ENCODE peak calls at places on chromosomes 5 and 9, in eight cellular contexts. S is HEK293T, B is keratinocyte, X is AG09309, E is anterior cingulate cortex, T is WTC11, V is SW480, K is thyroid gland. I is an unnamed sample.
A peak's percentile ranks its signal among the peaks of the same experiment; 100 is the strongest.

GRCh38 chr9:124574534-124574933 is 67.3 kb upstream of the NR5A1 start:
- DNase-seq in V (peak; percentile 13), B (no peak), T (no peak), E (no peak), S (no peak), K (no peak), X (no peak), I (no peak)

GRCh38 chr5:134510970-134511795 is 14.3 kb upstream of the JADE2 start:
- DNase-seq in K (no peak), E (no peak), X (no peak), B (no peak), T (peak; percentile 44), S (no peak), V (peak; percentile 93), I (peak; percentile 58)

GRCh38 chr9:87250205-87250604 is 247.5 kb upstream of the DAPK1 start:
- DNase-seq in E (no peak), T (no peak), V (no peak), X (no peak), S (no peak), B (no peak), K (no peak), I (no peak)

GRCh38 chr5:68482199-68482598 is 266.6 kb downstream of the PIK3R1 start:
- DNase-seq in S (no peak), B (no peak), T (no peak), E (peak; percentile 43), X (no peak), V (no peak), K (no peak), I (no peak)

GRCh38 chr5:23820764-23821471 is 313.5 kb downstream of the PRDM9 start:
- DNase-seq in K (no peak), B (no peak), E (no peak), T (no peak), S (peak; percentile 16), V (peak; percentile 64), X (no peak), I (no peak)

GRCh38 chr5:170597876-170598275 is 94.1 kb downstream of the KCNIP1 start:
- DNase-seq in T (no peak), S (no peak), X (no peak), E (peak; percentile 68), V (no peak), K (no peak), B (no peak), I (peak; percentile 40)

GRCh38 chr5:109692852-109693251 is 3.1 kb downstream of the MAN2A1 start:
- DNase-seq in E (no peak), V (no peak), X (no peak), S (no peak), B (no peak), K (no peak), T (no peak), I (no peak)

GRCh38 chr5:149018909-149019443 is 43.9 kb downstream of the SH3TC2 start:
- DNase-seq in K (no peak), X (peak; percentile 47), S (no peak), E (no peak), B (no peak), V (no peak), T (no peak), I (no peak)

GRCh38 chr9:95726756-95727155 is 148.7 kb upstream of the ERCC6L2 start:
- DNase-seq in K (no peak), E (no peak), V (peak; percentile 58), S (peak; percentile 57), T (no peak), X (peak; percentile 21), B (no peak), I (peak; percentile 57)

GRCh38 chr5:108481355-108481931 is 99.5 kb upstream of the FBXL17 start:
- DNase-seq in T (no peak), E (no peak), X (peak; percentile 3), S (peak; percentile 39), B (no peak), V (peak; percentile 64), K (no peak), I (peak; percentile 26)

GRCh38 chr5:61702784-61703183 is 370.7 kb downstream of the ZSWIM6 start:
- DNase-seq in B (no peak), S (no peak), V (no peak), E (no peak), T (no peak), K (no peak), X (no peak), I (no peak)

GRCh38 chr9:136644343-136644592 is 18.4 kb upstream of the EGFL7 start:
- DNase-seq in V (no peak), B (no peak), E (no peak), K (peak; percentile 95), S (no peak), T (no peak), X (no peak), I (peak; percentile 82)

GRCh38 chr9:112867275-112867991 is 23.2 kb downstream of the SLC46A2 start:
- DNase-seq in E (no peak), V (peak; percentile 18), K (no peak), X (no peak), B (peak; percentile 69), S (no peak), T (peak; percentile 17), I (no peak)

GRCh38 chr5:56172225-56172624 is 60.9 kb downstream of the ANKRD55 start:
- DNase-seq in V (no peak), T (no peak), S (no peak), X (peak; percentile 79), E (no peak), B (no peak), K (no peak), I (peak; percentile 33)

GRCh38 chr5:169803077-169803981 is 166.3 kb downstream of the DOCK2 start:
- DNase-seq in K (no peak), B (no peak), T (no peak), E (no peak), S (no peak), X (peak; percentile 97), V (no peak), I (no peak)

GRCh38 chr5:91651704-91652103 is 268.6 kb upstream of the ARRDC3 start:
- DNase-seq in B (no peak), E (no peak), X (no peak), S (no peak), T (no peak), V (no peak), K (peak; percentile 8), I (no peak)

GRCh38 chr5:129163979-129164378 is 69.4 kb downstream of the ISOC1 start:
- DNase-seq in S (no peak), V (no peak), E (no peak), B (no peak), X (no peak), K (no peak), T (no peak), I (no peak)

GRCh38 chr5:169831331-169831730 is 149.0 kb downstream of the INSYN2B start:
- DNase-seq in E (no peak), B (no peak), T (no peak), V (no peak), K (no peak), S (no peak), X (no peak), I (no peak)

GRCh38 chr9:131999692-132000551 is 79.7 kb downstream of the MED27 start:
- DNase-seq in V (peak; percentile 36), B (peak; percentile 74), S (no peak), K (no peak), E (no peak), T (no peak), X (peak; percentile 44), I (peak; percentile 48)

GRCh38 chr5:56433039-56433438 is 199.9 kb upstream of the ANKRD55 start:
- DNase-seq in E (no peak), T (no peak), K (no peak), S (no peak), X (no peak), B (no peak), V (no peak), I (no peak)

GRCh38 chr5:74034738-74035137 is 408.7 kb downstream of the ARHGEF28 start:
- DNase-seq in X (peak; percentile 42), T (no peak), V (peak; percentile 86), S (no peak), E (peak; percentile 70), B (peak; percentile 80), K (no peak), I (no peak)

GRCh38 chr9:128191406-128192046 is at the start of gene CIZ1:
- DNase-seq in B (no peak), E (peak; percentile 55), T (peak; percentile 75), K (peak; percentile 78), S (peak; percentile 86), V (peak; percentile 72), X (no peak), I (peak; percentile 76)

GRCh38 chr5:127833999-127834953 is 131.1 kb downstream of the CCDC192 start:
- DNase-seq in V (peak; percentile 23), S (no peak), T (no peak), B (no peak), K (no peak), E (no peak), X (peak; percentile 48), I (no peak)

GRCh38 chr5:55037816-55038379 is 13.8 kb downstream of the GZMK start:
- DNase-seq in T (no peak), B (no peak), K (no peak), S (no peak), E (no peak), V (no peak), X (no peak), I (no peak)

GRCh38 chr5:144822544-144822943 is 651.9 kb downstream of the KCTD16 start:
- DNase-seq in T (no peak), K (no peak), X (no peak), V (no peak), B (no peak), E (no peak), S (no peak), I (no peak)

I was measured in endothelial cell of umbilical vein.